ENCODE peak calls at places on chromosomes 4 and X, in four cellular contexts. F is HepG2, R is H1, I is GM12878. H is an unnamed sample.

GRCh38 chrX:85052636-85053343 is 49.1 kb downstream of the APOOL start:
- DNase-seq in R (no peak), F (no peak), I (no peak), H (peak)

GRCh38 chr4:11051181-11051580 is 366.6 kb upstream of the CLNK start:
- DNase-seq in I (no peak), F (no peak), R (no peak), H (no peak)

GRCh38 chr4:3871881-3872833 is 106.0 kb downstream of the ADRA2C start:
- DNase-seq in R (no peak), I (no peak), F (no peak), H (no peak)

GRCh38 chr4:1209821-1210220 is 37.4 kb upstream of the SPON2 start:
- DNase-seq in F (no peak), I (no peak), R (no peak), H (no peak)

GRCh38 chr4:63693321-63693720 is 715.9 kb downstream of the TECRL start:
- DNase-seq in R (no peak), I (no peak), F (no peak), H (no peak)

GRCh38 chr4:94641702-94642560 is 115.8 kb upstream of the BMPR1B start:
- DNase-seq in F (peak), R (no peak), I (no peak), H (no peak)

GRCh38 chr4:66750273-66750672 is 795.0 kb downstream of the CENPC start:
- DNase-seq in R (no peak), I (no peak), F (no peak), H (no peak)

GRCh38 chrX:154378059-154378798 is 866 bp upstream of the EMD start:
- DNase-seq in F (no peak), I (no peak), R (no peak), H (no peak)

GRCh38 chrX:85569096-85569495 is 189.6 kb upstream of the POF1B start:
- DNase-seq in R (no peak), F (no peak), I (no peak), H (no peak)

GRCh38 chrX:26922278-26922677 is 540.9 kb downstream of the PPP4R3C start:
- DNase-seq in F (no peak), R (no peak), I (no peak), H (no peak)

GRCh38 chr4:38715076-38715475 is 51.1 kb downstream of the KLF3 start:
- DNase-seq in I (no peak), R (no peak), F (no peak), H (no peak)

GRCh38 chr4:79673321-79673720 is 265.3 kb upstream of the GK2 start:
- DNase-seq in I (no peak), F (no peak), R (no peak), H (no peak)

GRCh38 chr4:8681391-8681790 is 88.8 kb downstream of the CPZ start:
- DNase-seq in F (no peak), R (no peak), I (no peak), H (no peak)

GRCh38 chr4:61785766-61786165 is 585.6 kb downstream of the ADGRL3 start:
- DNase-seq in I (no peak), R (no peak), F (no peak), H (no peak)

GRCh38 chr4:2837110-2837903 is 6.3 kb upstream of the ADD1 start:
- DNase-seq in R (no peak), I (no peak), F (no peak), H (no peak)

GRCh38 chr4:10417720-10418119 is 39.5 kb downstream of the ZNF518B start:
- DNase-seq in F (no peak), R (no peak), I (no peak), H (no peak)

GRCh38 chr4:91373546-91373945 is 930.2 kb upstream of the GRID2 start:
- DNase-seq in F (no peak), I (no peak), R (no peak), H (no peak)

GRCh38 chr4:23038626-23039245 is 346.0 kb downstream of the GBA3 start:
- DNase-seq in I (no peak), F (no peak), R (no peak), H (no peak)

GRCh38 chr4:112327950-112328349 is 30.8 kb downstream of the ALPK1 start:
- DNase-seq in F (peak), I (peak), R (no peak), H (no peak)
- TF ChIP-seq ZNF274 in F (no peak), I (no peak), R (no peak), H (no peak)

GRCh38 chr4:71266090-71266794 is 72.6 kb upstream of the SLC4A4 start:
- DNase-seq in I (peak), R (no peak), F (no peak), H (no peak)
- TF ChIP-seq SUZ12 in I (no peak), R (no peak), F (no peak), H (no peak)

GRCh38 chr4:13919021-13919441 is 291.5 kb upstream of the BOD1L1 start:
- DNase-seq in I (no peak), F (no peak), R (no peak), H (no peak)
- TF ChIP-seq ZNF274 in I (no peak), F (no peak), R (no peak), H (no peak)

DNA sequence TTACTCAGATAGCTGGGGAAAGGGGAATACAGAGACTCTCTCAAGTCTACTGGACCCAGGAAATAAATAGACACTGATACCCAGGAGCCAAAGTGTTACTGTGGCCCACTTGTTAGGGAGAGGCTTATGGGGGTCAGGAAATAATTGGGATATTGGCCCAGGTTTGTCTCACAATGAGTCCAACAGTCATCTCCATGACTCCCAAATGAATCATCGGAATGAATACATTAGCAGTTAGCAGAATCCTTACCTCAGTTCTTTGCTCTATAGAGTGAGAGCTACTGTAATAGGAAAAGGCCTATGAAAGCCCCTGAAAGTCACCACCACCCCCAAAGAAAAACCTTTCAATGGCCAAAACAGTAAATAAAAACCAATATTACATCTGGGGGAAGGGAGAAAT is 42.4 kb upstream of the ARHGEF6 start:
- DNase-seq in I (no peak), R (no peak), F (no peak), H (no peak)
- TF ChIP-seq SUZ12 in I (no peak), R (no peak), F (no peak), H (no peak)

GRCh38 chr4:123671633-123672404 is 275.2 kb downstream of the SPRY1 start:
- DNase-seq in I (peak), R (no peak), F (no peak), H (no peak)

GRCh38 chr4:123676550-123677229 is 280.1 kb downstream of the SPRY1 start:
- DNase-seq in R (no peak), I (no peak), F (no peak), H (no peak)

GRCh38 chr4:123674752-123675151 is 278.2 kb downstream of the SPRY1 start:
- DNase-seq in I (no peak), F (no peak), R (no peak), H (no peak)

GRCh38 chr4:123672987-123673386 is 276.4 kb downstream of the SPRY1 start:
- DNase-seq in F (no peak), R (no peak), I (no peak), H (no peak)

DNA sequence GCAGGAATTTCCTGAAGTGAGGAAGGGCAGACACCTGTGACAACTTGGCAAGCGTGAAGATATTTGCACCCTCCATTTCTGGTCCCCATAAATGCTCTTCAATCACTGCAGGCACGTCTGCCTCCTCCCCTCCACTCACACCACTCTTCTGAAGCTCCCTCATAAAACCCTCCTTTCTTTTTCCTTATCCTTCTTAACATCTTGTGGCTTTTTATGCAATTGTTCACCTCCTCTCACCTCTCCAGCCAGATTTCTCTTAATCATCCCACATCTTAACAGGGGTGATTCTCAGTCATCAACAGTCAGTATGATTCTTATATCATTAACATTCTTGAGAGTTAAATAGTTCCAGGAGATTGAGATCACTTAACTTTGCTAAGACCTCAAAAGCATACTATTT is 277.4 kb downstream of the SPRY1 start:
- DNase-seq in R (no peak), I (no peak), F (no peak), H (no peak)
- TF ChIP-seq ZNF274 in R (no peak), I (no peak), F (no peak), H (no peak)

GRCh38 chrX:51215266-51215665 is 117.4 kb upstream of the NUDT10 start:
- DNase-seq in F (peak), R (no peak), I (no peak), H (no peak)
- TF ChIP-seq SUZ12 in F (no peak), R (no peak), I (no peak), H (no peak)

GRCh38 chr4:100828364-100828763 is 310.5 kb upstream of the EMCN start:
- DNase-seq in R (no peak), F (no peak), I (no peak), H (no peak)
- TF ChIP-seq ZNF274 in R (no peak), F (no peak), I (no peak), H (no peak)

DNA sequence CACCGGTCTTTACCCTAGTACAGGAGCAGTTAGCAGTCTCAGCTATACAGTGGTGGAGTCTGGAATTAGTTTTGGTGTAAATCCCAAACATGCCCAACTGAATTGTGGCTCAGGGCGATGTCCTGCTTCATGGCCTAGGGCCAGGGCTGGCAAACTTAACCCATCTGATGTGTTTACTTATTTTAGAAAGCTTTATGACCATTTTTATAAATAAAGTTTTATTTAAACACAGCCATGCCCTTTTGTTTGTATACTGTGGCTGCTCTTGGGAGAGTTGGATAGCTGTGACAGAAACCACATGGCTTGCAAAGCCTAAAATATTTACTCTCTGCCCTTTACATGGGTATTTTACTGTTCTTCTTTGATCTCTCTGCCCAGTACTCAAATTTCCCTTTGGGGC is 7.1 kb downstream of the FRMPD4 start:
- DNase-seq in I (no peak), F (no peak), R (no peak), H (no peak)
- TF ChIP-seq SUZ12 in I (no peak), F (no peak), R (no peak), H (no peak)

GRCh38 chrX:15437724-15438123 is 53.5 kb upstream of the VEGFD start:
- DNase-seq in R (no peak), I (no peak), F (no peak), H (no peak)

GRCh38 chrX:15436220-15436619 is 52.0 kb upstream of the VEGFD start:
- DNase-seq in I (no peak), R (no peak), F (no peak), H (no peak)

GRCh38 chrX:15434205-15434604 is 50.0 kb upstream of the VEGFD start:
- DNase-seq in I (no peak), F (no peak), R (no peak), H (no peak)

GRCh38 chrX:15441464-15441863 is 51.7 kb downstream of the PIR start:
- DNase-seq in I (no peak), F (no peak), R (no peak), H (no peak)

GRCh38 chrX:15438332-15438731 is 54.1 kb upstream of the VEGFD start:
- DNase-seq in I (peak), R (no peak), F (no peak), H (no peak)
- TF ChIP-seq ZNF274 in I (no peak), R (no peak), F (no peak), H (no peak)

DNA sequence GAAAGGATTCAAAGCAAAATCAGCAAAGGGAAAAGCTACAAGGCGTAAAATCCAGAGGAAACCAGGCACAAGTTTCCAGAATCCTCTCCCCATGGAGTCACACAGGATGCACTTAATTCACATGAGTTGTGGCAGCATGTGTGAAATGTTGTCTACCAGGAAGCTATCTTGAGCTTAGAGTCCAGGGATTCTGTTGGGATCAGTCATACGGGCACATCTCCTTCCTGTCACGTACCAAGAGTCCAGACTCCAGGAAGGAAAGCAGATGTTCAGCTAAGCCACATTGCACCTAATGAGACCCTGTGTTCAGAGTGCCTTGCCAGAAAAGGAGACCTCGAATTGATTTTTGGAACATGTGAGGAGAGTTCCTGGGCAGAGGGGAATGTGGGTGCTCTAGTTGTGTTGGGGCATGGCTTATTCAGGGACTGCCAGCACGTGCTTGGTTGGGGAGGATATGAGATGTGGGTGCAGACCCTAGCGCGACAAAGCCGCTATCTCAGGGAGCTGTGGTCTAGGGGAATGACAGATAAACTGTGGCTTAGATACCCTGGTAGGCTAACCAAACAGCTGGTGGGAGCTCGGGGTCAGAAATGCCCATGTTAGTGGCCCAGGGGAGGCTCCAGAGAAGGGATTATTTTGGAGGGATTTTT is 70.0 kb downstream of the EVC start:
- DNase-seq in F (no peak), I (no peak), R (no peak), H (no peak)
- TF ChIP-seq SUZ12 in F (no peak), I (no peak), R (no peak), H (no peak)

H was measured in NT2/D1.